ENCODE peak calls at places on chromosome 15, in ten cellular contexts. P, Q, R, S, A, Z, V, F, H and D are unnamed samples.
A peak's percentile ranks its signal among the peaks of the same experiment; 100 is the strongest.

GRCh38 chr15:68829068-68829467 is 8.4 kb upstream of the ANP32A start:
- DNase-seq in P (no peak), Q (no peak), R (peak; percentile 34), S (no peak), A (no peak), Z (no peak), V (no peak), F (no peak), H (peak; percentile 35), D (no peak)

GRCh38 chr15:69225355-69226027 is 65.1 kb downstream of the GLCE start:
- DNase-seq in P (no peak), Q (no peak), R (peak; percentile 65), S (peak; percentile 17), A (no peak), Z (no peak), V (no peak), F (no peak), H (no peak), D (no peak)

GRCh38 chr15:93438310-93438709 is 349.3 kb upstream of the RGMA start:
- DNase-seq in P (no peak), Q (no peak), R (no peak), S (no peak), A (no peak), Z (no peak), V (no peak), F (no peak), H (no peak), D (no peak)

GRCh38 chr15:64807051-64807749 is 18.2 kb downstream of the PIF1 start:
- DNase-seq in P (no peak), Q (no peak), R (no peak), S (peak; percentile 67), A (no peak), Z (no peak), V (no peak), F (no peak), H (no peak), D (no peak)

GRCh38 chr15:63759752-63760151 is 74.0 kb downstream of the HERC1 start:
- DNase-seq in P (no peak), Q (no peak), R (no peak), S (no peak), A (no peak), Z (no peak), V (no peak), F (no peak), H (no peak), D (no peak)

GRCh38 chr15:72117448-72117697 is 577 bp downstream of the MYO9A start:
- DNase-seq in P (peak; percentile 89), Q (no peak), R (no peak), S (peak; percentile 88), A (peak; percentile 59), Z (no peak), V (peak; percentile 59), F (no peak), H (peak; percentile 76), D (no peak)

GRCh38 chr15:33292718-33293307 is 18.0 kb upstream of the RYR3 start:
- DNase-seq in P (no peak), Q (peak; percentile 12), R (peak; percentile 85), S (peak; percentile 74), A (no peak), Z (peak; percentile 22), V (peak; percentile 60), F (no peak), H (peak; percentile 39), D (peak; percentile 33)

GRCh38 chr15:94322141-94322540 is 90.8 kb downstream of the MCTP2 start:
- DNase-seq in P (no peak), Q (no peak), R (no peak), S (no peak), A (no peak), Z (no peak), V (no peak), F (no peak), H (no peak), D (no peak)

GRCh38 chr15:101277943-101278564 is 769 bp upstream of the SELENOS start:
- DNase-seq in P (no peak), Q (no peak), R (peak; percentile 13), S (peak; percentile 40), A (no peak), Z (no peak), V (no peak), F (no peak), H (no peak), D (no peak)

GRCh38 chr15:39184701-39185390 is 396.0 kb upstream of the THBS1 start:
- DNase-seq in P (no peak), Q (no peak), R (no peak), S (no peak), A (no peak), Z (no peak), V (no peak), F (peak; percentile 69), H (no peak), D (no peak)

GRCh38 chr15:75823860-75824613 is 19.2 kb upstream of the UBE2Q2 start:
- DNase-seq in P (no peak), Q (no peak), R (no peak), S (peak; percentile 55), A (no peak), Z (no peak), V (no peak), F (no peak), H (no peak), D (no peak)

GRCh38 chr15:70643783-70644125 is 119.6 kb downstream of the UACA start:
- DNase-seq in P (no peak), Q (no peak), R (no peak), S (no peak), A (no peak), Z (no peak), V (no peak), F (no peak), H (no peak), D (no peak)

GRCh38 chr15:82647835-82648256 is 683 bp upstream of the CPEB1 start:
- DNase-seq in P (peak; percentile 61), Q (no peak), R (peak; percentile 23), S (peak; percentile 93), A (peak; percentile 25), Z (no peak), V (peak; percentile 4), F (no peak), H (peak; percentile 71), D (no peak)

GRCh38 chr15:28131400-28131799 is 32.3 kb upstream of the OCA2 start:
- DNase-seq in P (no peak), Q (no peak), R (no peak), S (no peak), A (no peak), Z (no peak), V (no peak), F (no peak), H (no peak), D (no peak)

GRCh38 chr15:57227181-57227580 is 149.1 kb upstream of the CGNL1 start:
- DNase-seq in P (no peak), Q (no peak), R (peak; percentile 78), S (no peak), A (no peak), Z (no peak), V (no peak), F (no peak), H (no peak), D (no peak)

GRCh38 chr15:91469627-91470567 is 369.8 kb downstream of the SV2B start:
- DNase-seq in P (no peak), Q (no peak), R (peak; percentile 51), S (no peak), A (peak; percentile 60), Z (no peak), V (peak; percentile 31), F (no peak), H (no peak), D (no peak)

GRCh38 chr15:60137711-60138396 is 133.7 kb downstream of the FOXB1 start:
- DNase-seq in P (no peak), Q (no peak), R (no peak), S (no peak), A (no peak), Z (no peak), V (no peak), F (no peak), H (no peak), D (no peak)

GRCh38 chr15:73907018-73907394 is 19.3 kb upstream of the LOXL1 start:
- DNase-seq in P (peak; percentile 14), Q (no peak), R (no peak), S (no peak), A (no peak), Z (no peak), V (no peak), F (no peak), H (no peak), D (no peak)

GRCh38 chr15:34855893-34856292 is 60.5 kb upstream of the ACTC1 start:
- DNase-seq in P (no peak), Q (no peak), R (peak; percentile 26), S (no peak), A (no peak), Z (no peak), V (no peak), F (peak; percentile 8), H (no peak), D (no peak)

GRCh38 chr15:48440084-48440483 is 108.9 kb downstream of the DUT start:
- DNase-seq in P (peak; percentile 70), Q (no peak), R (no peak), S (peak; percentile 23), A (no peak), Z (no peak), V (no peak), F (no peak), H (no peak), D (no peak)

GRCh38 chr15:90388462-90389182 is 580 bp downstream of the IQGAP1 start:
- DNase-seq in P (peak; percentile 88), Q (no peak), R (peak; percentile 65), S (peak; percentile 77), A (peak; percentile 49), Z (no peak), V (peak; percentile 35), F (no peak), H (peak; percentile 68), D (no peak)

GRCh38 chr15:56783857-56784661 is 50.8 kb upstream of the ZNF280D start:
- DNase-seq in P (no peak), Q (no peak), R (no peak), S (no peak), A (no peak), Z (no peak), V (no peak), F (no peak), H (no peak), D (no peak)

GRCh38 chr15:50234764-50235163 is 30.8 kb downstream of the HDC start:
- DNase-seq in P (no peak), Q (no peak), R (no peak), S (no peak), A (no peak), Z (no peak), V (no peak), F (no peak), H (no peak), D (no peak)

GRCh38 chr15:69979269-69979668 is 118.4 kb downstream of the TLE3 start:
- DNase-seq in P (no peak), Q (no peak), R (peak; percentile 53), S (peak; percentile 65), A (no peak), Z (no peak), V (no peak), F (no peak), H (peak; percentile 70), D (no peak)

GRCh38 chr15:47514251-47514652 is 203.1 kb upstream of the SEMA6D start:
- DNase-seq in P (no peak), Q (no peak), R (peak; percentile 21), S (no peak), A (no peak), Z (no peak), V (no peak), F (peak; percentile 18), H (no peak), D (no peak)

GRCh38 chr15:64651573-64652260 is 123.7 kb downstream of the RBPMS2 start:
- DNase-seq in P (no peak), Q (no peak), R (peak; percentile 85), S (peak; percentile 42), A (peak; percentile 14), Z (peak; percentile 13), V (no peak), F (no peak), H (peak; percentile 68), D (no peak)

GRCh38 chr15:74955017-74955416 is 1.6 kb downstream of the RPP25 start:
- DNase-seq in P (no peak), Q (no peak), R (peak; percentile 17), S (no peak), A (no peak), Z (no peak), V (no peak), F (no peak), H (no peak), D (no peak)

GRCh38 chr15:74400915-74401757 is 32.6 kb downstream of the SEMA7A start:
- DNase-seq in P (no peak), Q (no peak), R (peak; percentile 17), S (no peak), A (no peak), Z (no peak), V (no peak), F (peak; percentile 69), H (no peak), D (no peak)